ENCODE peak calls at places on chromosomes 13 and 19, in five cellular contexts. E, O, V, S and K are unnamed samples.

GRCh38 chr13:63307239-63307638 is 1891.6 kb upstream of the PCDH20 start:
- DNase-seq in E (no peak), O (no peak), V (no peak), S (no peak), K (no peak)

GRCh38 chr13:42981317-42981716 is 10.7 kb downstream of the EPSTI1 start:
- DNase-seq in E (no peak), O (peak), V (no peak), S (no peak), K (peak)

GRCh38 chr19:2479556-2480194 is 3.7 kb downstream of the GADD45B start:
- DNase-seq in E (peak), O (no peak), V (peak), S (no peak), K (no peak)

GRCh38 chr13:70884196-70884595 is 775.9 kb upstream of the KLHL1 start:
- DNase-seq in E (no peak), O (no peak), V (no peak), S (no peak), K (no peak)

GRCh38 chr13:113123226-113124150 is 889 bp downstream of the F10 start:
- DNase-seq in E (peak), O (no peak), V (no peak), S (no peak), K (no peak)

GRCh38 chr13:100306444-100306999 is 217.6 kb downstream of the PCCA start:
- DNase-seq in E (no peak), O (no peak), V (no peak), S (no peak), K (no peak)

GRCh38 chr13:30526612-30527217 is 61.0 kb upstream of the HMGB1 start:
- DNase-seq in E (peak), O (peak), V (peak), S (no peak), K (no peak)

GRCh38 chr13:25541434-25542123 is 169.8 kb downstream of the ATP8A2 start:
- DNase-seq in E (no peak), O (no peak), V (no peak), S (no peak), K (no peak)

GRCh38 chr19:6087074-6087506 is 23.2 kb downstream of the RFX2 start:
- DNase-seq in E (no peak), O (no peak), V (no peak), S (peak), K (no peak)

GRCh38 chr13:28313579-28313978 is 175.2 kb downstream of the PAN3 start:
- DNase-seq in E (no peak), O (peak), V (peak), S (no peak), K (peak)

GRCh38 chr19:10505583-10506229 is 2.5 kb upstream of the KEAP1 start:
- DNase-seq in E (peak), O (peak), V (peak), S (peak), K (peak)

GRCh38 chr13:40452038-40452666 is 214.3 kb downstream of the FOXO1 start:
- DNase-seq in E (no peak), O (no peak), V (no peak), S (no peak), K (no peak)

GRCh38 chr19:57903298-57904174 is 12.9 kb downstream of the ZNF417 start:
- DNase-seq in E (no peak), O (peak), V (peak), S (no peak), K (peak)

GRCh38 chr19:917323-918151 is at the start of gene KISS1R:
- DNase-seq in E (no peak), O (no peak), V (peak), S (no peak), K (peak)

GRCh38 chr19:7366701-7367420 is 18.1 kb downstream of the ARHGEF18 start:
- DNase-seq in E (peak), O (peak), V (peak), S (peak), K (peak)

GRCh38 chr19:1471514-1472107 is 7.4 kb downstream of the C19orf25 start:
- DNase-seq in E (peak), O (no peak), V (no peak), S (no peak), K (no peak)

GRCh38 chr19:52748336-52748950 is 13.6 kb upstream of the ZNF611 start:
- DNase-seq in E (no peak), O (peak), V (peak), S (no peak), K (peak)

GRCh38 chr13:52695856-52696255 is 43.2 kb downstream of the SUGT1 start:
- DNase-seq in E (no peak), O (peak), V (peak), S (no peak), K (peak)

GRCh38 chr19:7869910-7870511 is 4.2 kb downstream of the PRR36 start:
- DNase-seq in E (peak), O (no peak), V (peak), S (peak), K (no peak)

GRCh38 chr13:101661839-101662238 is 209.4 kb downstream of the ITGBL1 start:
- DNase-seq in E (no peak), O (peak), V (no peak), S (no peak), K (no peak)

GRCh38 chr13:108915634-108916497 is 286.5 kb downstream of the MYO16 start:
- DNase-seq in E (peak), O (peak), V (peak), S (peak), K (peak)

GRCh38 chr19:30171795-30172642 is 200.2 kb upstream of the ZNF536 start:
- DNase-seq in E (no peak), O (no peak), V (no peak), S (no peak), K (no peak)

GRCh38 chr19:4066176-4066606 is 508 bp downstream of the ZBTB7A start:
- DNase-seq in E (no peak), O (no peak), V (no peak), S (peak), K (no peak)

GRCh38 chr13:35621989-35622388 is 145.5 kb upstream of the MAB21L1 start:
- DNase-seq in E (no peak), O (no peak), V (peak), S (no peak), K (peak)

GRCh38 chr13:106143930-106144709 is 391.3 kb downstream of the EFNB2 start:
- DNase-seq in E (no peak), O (no peak), V (no peak), S (peak), K (no peak)

GRCh38 chr13:19633340-19634128 is at the start of gene MPHOSPH8:
- DNase-seq in E (peak), O (peak), V (peak), S (peak), K (peak)

GRCh38 chr13:34657716-34658115 is 284.4 kb upstream of the NBEA start:
- DNase-seq in E (no peak), O (peak), V (peak), S (no peak), K (no peak)

GRCh38 chr13:107992542-107992941 is 222.8 kb downstream of the LIG4 start:
- DNase-seq in E (no peak), O (no peak), V (peak), S (no peak), K (peak)

GRCh38 chr19:29119582-29119981 is 93.4 kb downstream of the UQCRFS1 start:
- DNase-seq in E (no peak), O (no peak), V (no peak), S (no peak), K (no peak)

GRCh38 chr13:109680288-109680687 is 106.1 kb downstream of the IRS2 start:
- DNase-seq in E (no peak), O (no peak), V (no peak), S (no peak), K (no peak)

GRCh38 chr13:99392806-99393135 is 85.6 kb upstream of the GPR183 start:
- DNase-seq in E (no peak), O (no peak), V (no peak), S (no peak), K (peak)

GRCh38 chr19:1074512-1075283 is 7.7 kb downstream of the ARHGAP45 start:
- DNase-seq in E (peak), O (no peak), V (no peak), S (peak), K (no peak)

GRCh38 chr13:114341003-114341777 is 26.9 kb downstream of the CHAMP1 start:
- DNase-seq in E (no peak), O (no peak), V (no peak), S (no peak), K (no peak)

GRCh38 chr19:13073263-13073662 is 29.4 kb downstream of the LYL1 start:
- DNase-seq in E (no peak), O (no peak), V (peak), S (no peak), K (no peak)

GRCh38 chr19:12139309-12139708 is 841 bp downstream of the ZNF20 start:
- DNase-seq in E (no peak), O (peak), V (peak), S (no peak), K (peak)

GRCh38 chr19:28014821-28015405 is 1198.0 kb downstream of the UQCRFS1 start:
- DNase-seq in E (no peak), O (no peak), V (no peak), S (no peak), K (no peak)

GRCh38 chr13:75715598-75716523 is 79.7 kb downstream of the LMO7 start:
- DNase-seq in E (no peak), O (no peak), V (peak), S (no peak), K (peak)
- H3K9ac ChIP-seq in E (no peak), O (peak), V (peak), S (no peak), K (no peak)

GRCh38 chr19:18607222-18608101 is 863 bp upstream of the CRLF1 start:
- DNase-seq in E (no peak), O (no peak), V (no peak), S (no peak), K (peak)
- H3K9ac ChIP-seq in E (no peak), O (no peak), V (peak), S (no peak), K (peak)

DNA sequence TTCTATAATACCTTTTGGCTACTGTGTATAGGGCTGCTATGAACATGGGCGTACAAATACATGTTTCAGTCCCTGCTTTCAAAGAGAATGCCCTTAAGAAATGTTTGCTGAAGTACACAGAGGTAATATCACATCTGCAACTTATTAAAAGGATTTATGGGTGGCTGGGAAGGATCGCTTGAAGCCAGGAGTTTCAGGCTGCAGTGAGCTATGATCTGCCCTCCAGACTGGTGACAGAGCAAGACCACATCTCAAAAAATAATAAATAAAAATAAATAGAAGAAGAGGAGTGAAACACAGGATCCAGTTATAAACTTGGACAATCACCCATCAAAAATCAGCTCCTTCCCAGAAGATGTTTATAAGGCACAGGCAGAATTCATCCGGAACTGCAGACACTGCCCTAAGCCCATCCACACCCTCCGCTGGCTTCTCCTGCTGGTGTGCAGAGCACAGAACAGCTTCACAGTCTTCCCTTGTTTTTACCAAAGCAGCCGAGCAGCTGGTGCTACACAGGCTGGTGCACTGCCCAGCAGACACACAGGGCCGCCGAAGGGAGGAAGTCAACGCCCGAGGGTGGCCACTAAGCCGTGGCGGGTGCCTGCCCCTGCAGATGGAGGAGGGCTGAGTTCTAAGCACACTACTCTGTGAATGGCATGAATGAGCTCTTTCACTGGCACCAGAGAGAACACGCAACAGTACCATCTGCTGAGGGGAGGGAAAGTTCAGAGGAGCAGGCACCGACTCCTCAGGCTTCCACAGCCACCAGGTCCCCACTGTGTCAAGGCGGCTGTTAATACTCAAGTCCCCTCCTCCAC is 44.0 kb downstream of the BRD4 start:
- DNase-seq in E (peak), O (no peak), V (no peak), S (no peak), K (peak)
- H3K9ac ChIP-seq in E (no peak), O (no peak), V (peak), S (no peak), K (peak)

GRCh38 chr19:47720669-47721068 is 7.4 kb downstream of the EHD2 start:
- DNase-seq in E (no peak), O (no peak), V (peak), S (no peak), K (no peak)

GRCh38 chr19:47716270-47716937 is 3.2 kb downstream of the EHD2 start:
- DNase-seq in E (no peak), O (no peak), V (no peak), S (no peak), K (no peak)

GRCh38 chr19:47723573-47723923 is 10.3 kb downstream of the EHD2 start:
- DNase-seq in E (peak), O (peak), V (peak), S (no peak), K (peak)

GRCh38 chr19:47714339-47714738 is 1.1 kb downstream of the EHD2 start:
- DNase-seq in E (no peak), O (no peak), V (peak), S (no peak), K (peak)

GRCh38 chr19:47719047-47719885 is 6.0 kb downstream of the EHD2 start:
- DNase-seq in E (peak), O (peak), V (peak), S (peak), K (peak)
- H3K9ac ChIP-seq in E (no peak), O (peak), V (peak), S (no peak), K (peak)

GRCh38 chr13:46893820-46894533 is 2.9 kb downstream of the HTR2A start:
- DNase-seq in E (peak), O (peak), V (peak), S (peak), K (peak)

GRCh38 chr13:46893221-46893620 is 3.6 kb downstream of the HTR2A start:
- DNase-seq in E (no peak), O (no peak), V (no peak), S (no peak), K (no peak)

GRCh38 chr13:46899801-46900200 is 2.9 kb upstream of the HTR2A start:
- DNase-seq in E (no peak), O (no peak), V (no peak), S (no peak), K (no peak)

GRCh38 chr13:46894534-46894906 is 2.3 kb downstream of the HTR2A start:
- DNase-seq in E (no peak), O (peak), V (peak), S (no peak), K (no peak)

DNA sequence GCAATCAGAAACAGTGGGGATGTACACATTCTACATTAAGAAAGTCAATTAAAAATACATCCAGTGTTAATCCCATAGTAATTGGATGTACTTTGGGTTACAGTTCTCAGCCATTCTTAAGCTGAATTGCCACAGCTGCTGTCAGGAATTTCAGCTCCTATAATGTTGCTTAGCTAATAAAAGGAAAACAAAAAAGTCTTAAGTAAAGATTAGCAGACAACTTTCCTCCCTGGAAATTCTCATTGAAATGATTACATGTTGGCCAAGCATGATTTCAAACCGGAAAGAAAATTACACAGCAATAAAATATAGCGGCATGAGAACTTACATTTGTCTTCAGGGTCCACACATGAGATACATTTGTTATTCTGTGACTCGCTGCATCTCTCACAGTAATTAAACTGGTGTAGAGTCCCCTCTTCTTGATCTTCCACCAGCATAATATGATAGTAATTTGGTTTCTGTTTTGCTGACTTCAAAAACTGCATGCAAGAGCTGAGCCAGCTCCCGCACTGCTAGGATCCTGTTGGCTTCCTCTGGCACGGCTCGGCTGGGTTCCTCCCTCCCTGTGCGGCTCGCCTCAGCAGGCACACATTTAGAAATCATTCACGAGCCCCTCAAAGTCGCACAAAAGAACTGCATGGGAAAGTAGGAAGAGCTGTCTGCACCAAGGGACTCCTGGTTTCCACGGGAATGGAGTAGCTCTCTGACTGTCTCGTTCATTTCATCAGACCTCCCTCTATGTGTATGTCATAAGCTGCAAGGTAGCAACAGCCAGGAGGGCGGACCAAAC is at the start of gene HTR2A:
- DNase-seq in E (peak), O (peak), V (no peak), S (no peak), K (peak)
- H3K9ac ChIP-seq in E (no peak), O (no peak), V (peak), S (no peak), K (peak)

GRCh38 chr13:31887311-31887710 is 144.3 kb upstream of the FRY start:
- DNase-seq in E (no peak), O (peak), V (no peak), S (no peak), K (peak)

GRCh38 chr13:31891472-31891871 is 140.1 kb upstream of the FRY start:
- DNase-seq in E (no peak), O (no peak), V (no peak), S (no peak), K (no peak)

GRCh38 chr13:31895687-31896086 is 135.9 kb upstream of the FRY start:
- DNase-seq in E (no peak), O (no peak), V (no peak), S (no peak), K (no peak)

GRCh38 chr13:31894931-31895330 is 136.6 kb upstream of the FRY start:
- DNase-seq in E (no peak), O (no peak), V (no peak), S (no peak), K (no peak)

DNA sequence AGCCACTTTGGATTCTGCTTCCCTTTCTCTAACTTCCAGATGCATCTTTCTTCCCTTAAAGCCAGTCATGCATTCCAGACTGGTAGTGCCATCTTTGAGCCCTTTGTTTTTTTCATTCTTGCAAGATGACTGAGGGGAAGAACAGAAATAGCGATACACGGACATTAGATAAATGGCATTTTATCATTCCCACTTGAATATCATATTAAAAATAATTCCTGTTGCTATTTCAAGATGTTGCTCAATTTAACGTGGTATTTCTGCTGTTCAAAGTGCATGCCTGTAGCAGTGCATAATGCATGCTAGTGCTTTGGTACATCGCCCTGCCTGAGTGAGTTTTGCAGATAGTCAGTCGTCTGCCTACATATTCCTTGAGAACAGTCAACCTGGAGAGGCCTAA is 140.6 kb upstream of the FRY start:
- DNase-seq in E (no peak), O (peak), V (no peak), S (no peak), K (peak)
- H3K9ac ChIP-seq in E (no peak), O (no peak), V (no peak), S (no peak), K (no peak)

DNA sequence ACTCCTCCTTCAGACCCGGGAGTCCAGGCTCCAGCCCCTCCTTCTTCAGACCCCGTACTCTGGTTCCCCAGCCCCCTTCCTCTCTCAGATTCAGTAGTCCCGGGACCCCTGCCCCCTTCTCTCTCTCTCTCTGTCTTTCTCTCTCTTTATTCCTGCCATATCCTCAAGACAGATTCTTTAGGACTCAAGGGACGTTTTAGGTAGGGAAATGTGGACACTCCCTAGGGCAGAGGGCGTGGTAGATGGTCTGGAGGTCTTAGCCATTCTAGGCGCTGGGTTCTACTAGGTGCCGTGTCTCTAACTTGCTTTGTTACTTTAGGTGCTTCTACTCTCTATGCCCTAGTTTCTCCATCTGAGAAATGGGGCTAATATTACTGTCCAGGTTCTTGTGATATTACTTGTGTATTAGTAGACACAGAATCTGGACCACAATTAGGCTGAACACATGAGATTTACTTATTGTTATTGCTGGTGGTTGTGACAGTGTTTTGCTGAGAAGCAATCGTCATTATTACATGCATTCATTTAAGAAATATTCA is 751 bp upstream of the C19orf84 start:
- DNase-seq in E (no peak), O (no peak), V (no peak), S (no peak), K (no peak)
- H3K9ac ChIP-seq in E (no peak), O (no peak), V (no peak), S (no peak), K (no peak)

DNA sequence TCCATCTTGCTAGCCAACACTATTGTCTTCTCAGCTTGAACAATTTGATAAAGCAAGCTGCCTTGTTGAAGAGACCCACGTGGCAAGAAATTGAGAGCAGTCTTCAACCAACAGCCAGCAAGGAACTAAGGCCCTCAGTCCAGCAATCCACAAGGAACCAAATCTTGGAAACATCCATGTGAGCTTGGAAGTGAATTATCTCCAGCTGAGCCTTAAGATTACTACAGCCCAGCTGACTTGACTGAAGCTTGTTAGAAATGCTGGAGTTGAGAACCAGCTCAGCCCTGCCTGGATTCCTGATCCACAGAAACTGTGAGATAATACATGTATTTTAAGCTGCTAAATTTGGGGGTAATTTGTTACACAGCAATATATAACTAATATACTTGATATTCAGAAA is 26.2 kb upstream of the DCT start:
- DNase-seq in E (no peak), O (no peak), V (no peak), S (no peak), K (no peak)
- H3K9ac ChIP-seq in E (no peak), O (no peak), V (no peak), S (no peak), K (no peak)